ENCODE peak calls at places on chromosomes 5 and 9, in nine cellular contexts. V is left cardiac atrium; J is adrenal gland; W is colonic mucosa; F is Right ventricle myocardium superior; Y is tibial artery; M is head of caudate nucleus; Q is activated CD8-positive, alpha-beta T cell treated with anti-CD3 and anti-CD28 coated beads for 36 hours; I is activated CD4-positive, alpha-beta T cell treated with anti-CD3 and anti-CD28 coated beads, Interleukin-2, amount 50 U/mL, for 1 hour. E is an unnamed sample.

GRCh38 chr5:77853353-77853907 is 77.3 kb upstream of the TBCA start:
- DNase-seq in V (no peak), J (no peak), W (no peak), F (no peak), Y (no peak), M (no peak), Q (no peak), I (no peak), E (no peak)

GRCh38 chr5:111224561-111224989 is 391 bp downstream of the CAMK4 start:
- DNase-seq in V (no peak), J (no peak), W (no peak), F (no peak), Y (no peak), M (peak), Q (peak), I (no peak), E (no peak)

GRCh38 chr5:36602711-36603321 is 3.6 kb upstream of the SLC1A3 start:
- DNase-seq in V (peak), J (no peak), W (no peak), F (peak), Y (no peak), M (peak), Q (no peak), I (no peak), E (no peak)

GRCh38 chr9:22103650-22104575 is 94.8 kb upstream of the CDKN2B start:
- DNase-seq in V (no peak), J (no peak), W (peak), F (no peak), Y (no peak), M (no peak), Q (no peak), I (no peak), E (no peak)

GRCh38 chr5:38607930-38608545 is 51.6 kb upstream of the LIFR start:
- DNase-seq in V (no peak), J (no peak), W (no peak), F (no peak), Y (no peak), M (no peak), Q (no peak), I (no peak), E (no peak)

GRCh38 chr5:2017540-2018389 is 135.0 kb upstream of the IRX4 start:
- DNase-seq in V (no peak), J (no peak), W (no peak), F (no peak), Y (no peak), M (no peak), Q (peak), I (peak), E (no peak)

GRCh38 chr5:23776684-23777083 is 269.3 kb downstream of the PRDM9 start:
- DNase-seq in V (no peak), J (no peak), W (no peak), F (no peak), Y (no peak), M (no peak), Q (no peak), I (no peak), E (no peak)

GRCh38 chr5:170269579-170269978 is 28.0 kb downstream of the LCP2 start:
- DNase-seq in V (no peak), J (peak), W (no peak), F (no peak), Y (no peak), M (no peak), Q (peak), I (peak), E (no peak)

GRCh38 chr5:172443441-172444109 is 10.8 kb downstream of the SH3PXD2B start:
- DNase-seq in V (peak), J (peak), W (peak), F (peak), Y (peak), M (peak), Q (peak), I (no peak), E (peak)

GRCh38 chr5:77024490-77024889 is 5.7 kb upstream of the AGGF1 start:
- DNase-seq in V (no peak), J (no peak), W (no peak), F (no peak), Y (no peak), M (no peak), Q (no peak), I (no peak), E (no peak)

GRCh38 chr9:123395276-123396006 is 39.4 kb downstream of the CRB2 start:
- DNase-seq in V (no peak), J (no peak), W (no peak), F (no peak), Y (no peak), M (no peak), Q (no peak), I (no peak), E (no peak)

GRCh38 chr5:76831108-76831447 is 12.2 kb downstream of the F2RL1 start:
- DNase-seq in V (no peak), J (no peak), W (no peak), F (no peak), Y (no peak), M (no peak), Q (peak), I (no peak), E (no peak)

GRCh38 chr5:37071901-37072581 is 177.1 kb downstream of the CPLANE1 start:
- DNase-seq in V (no peak), J (no peak), W (no peak), F (no peak), Y (no peak), M (peak), Q (no peak), I (no peak), E (no peak)

GRCh38 chr9:112555844-112556482 is 69.3 kb downstream of the KIAA1958 start:
- DNase-seq in V (no peak), J (no peak), W (peak), F (no peak), Y (no peak), M (peak), Q (no peak), I (no peak), E (no peak)

GRCh38 chr5:33330416-33330815 is 110.3 kb upstream of the TARS1 start:
- DNase-seq in V (no peak), J (no peak), W (no peak), F (no peak), Y (no peak), M (no peak), Q (no peak), I (no peak), E (no peak)

GRCh38 chr5:149938791-149939358 is 5.7 kb downstream of the PDE6A start:
- DNase-seq in V (no peak), J (peak), W (no peak), F (no peak), Y (peak), M (no peak), Q (no peak), I (no peak), E (no peak)

E was measured in right atrium auricular region.